ENCODE peak calls at places on chromosomes 12 and 14, in five cellular contexts. F is body of pancreas, O is activated B cell treated with CpG ODN at 0.5 μM for 24 hours, Y is endothelial cell, E is GM20000. G is an unnamed sample.

GRCh38 chr14:40855343-40855742 is 751.3 kb upstream of the LRFN5 start:
- DNase-seq in F (no peak), O (no peak), Y (no peak), E (no peak), G (no peak)

GRCh38 chr12:111174283-111175108 is 194.4 kb downstream of the PHETA1 start:
- DNase-seq in F (no peak), O (no peak), Y (no peak), E (peak), G (no peak)

GRCh38 chr12:452667-453210 is 7.0 kb upstream of the B4GALNT3 start:
- DNase-seq in F (peak), O (no peak), Y (no peak), E (peak), G (no peak)

GRCh38 chr12:39846971-39847661 is 227.5 kb upstream of the ABCD2 start:
- DNase-seq in F (no peak), O (no peak), Y (no peak), E (no peak), G (no peak)

GRCh38 chr12:70556179-70556869 is 80.9 kb downstream of the PTPRB start:
- DNase-seq in F (no peak), O (no peak), Y (no peak), E (no peak), G (no peak)

GRCh38 chr14:32939254-32940065 is 781 bp downstream of the NPAS3 start:
- DNase-seq in F (peak), O (peak), Y (peak), E (peak), G (peak)

GRCh38 chr12:130026608-130027176 is 122.9 kb upstream of the TMEM132D start:
- DNase-seq in F (peak), O (no peak), Y (no peak), E (peak), G (peak)

GRCh38 chr12:104737682-104738370 is 220.3 kb downstream of the SLC41A2 start:
- DNase-seq in F (no peak), O (no peak), Y (no peak), E (no peak), G (no peak)

GRCh38 chr12:112855375-112855774 is 51.4 kb upstream of the OAS1 start:
- DNase-seq in F (no peak), O (no peak), Y (no peak), E (peak), G (no peak)

GRCh38 chr14:73097421-73097820 is 38.9 kb upstream of the PSEN1 start:
- DNase-seq in F (no peak), O (no peak), Y (no peak), E (no peak), G (no peak)

GRCh38 chr14:89469210-89470198 is 52.5 kb upstream of the FOXN3 start:
- DNase-seq in F (no peak), O (no peak), Y (no peak), E (no peak), G (no peak)

GRCh38 chr14:38366374-38366773 is 110.5 kb upstream of the CLEC14A start:
- DNase-seq in F (no peak), O (no peak), Y (no peak), E (no peak), G (no peak)

GRCh38 chr12:126950266-126950665 is 1316.7 kb upstream of the TMEM132C start:
- DNase-seq in F (no peak), O (no peak), Y (no peak), E (no peak), G (no peak)

GRCh38 chr12:132393245-132393795 is 63.9 kb upstream of the GALNT9 start:
- DNase-seq in F (no peak), O (no peak), Y (no peak), E (no peak), G (no peak)

GRCh38 chr14:32657081-32657480 is 281.6 kb upstream of the NPAS3 start:
- DNase-seq in F (no peak), O (no peak), Y (no peak), E (no peak), G (no peak)

GRCh38 chr12:65892905-65893304 is 68.6 kb downstream of the HMGA2 start:
- DNase-seq in F (no peak), O (no peak), Y (no peak), E (peak), G (no peak)

GRCh38 chr12:79073506-79073905 is 208.9 kb downstream of the SYT1 start:
- DNase-seq in F (no peak), O (no peak), Y (no peak), E (no peak), G (no peak)
- TF ChIP-seq CTCF in F (no peak), O (no peak), Y (no peak), E (no peak), G (no peak)

GRCh38 chr14:36069535-36069900 is 107.0 kb downstream of the PTCSC3 start:
- DNase-seq in F (peak), O (no peak), Y (peak), E (peak), G (no peak)
- TF ChIP-seq CTCF in F (peak), O (no peak), Y (peak), E (peak), G (peak)

GRCh38 chr12:32679091-32679909 is at the start of gene DNM1L:
- DNase-seq in F (peak), O (peak), Y (peak), E (peak), G (peak)
- TF ChIP-seq CTCF in F (no peak), O (no peak), Y (no peak), E (no peak), G (no peak)

GRCh38 chr14:70585221-70585620 is 15.2 kb downstream of the MED6 start:
- DNase-seq in F (no peak), O (no peak), Y (no peak), E (peak), G (no peak)
- TF ChIP-seq CTCF in F (no peak), O (no peak), Y (no peak), E (no peak), G (no peak)

DNA sequence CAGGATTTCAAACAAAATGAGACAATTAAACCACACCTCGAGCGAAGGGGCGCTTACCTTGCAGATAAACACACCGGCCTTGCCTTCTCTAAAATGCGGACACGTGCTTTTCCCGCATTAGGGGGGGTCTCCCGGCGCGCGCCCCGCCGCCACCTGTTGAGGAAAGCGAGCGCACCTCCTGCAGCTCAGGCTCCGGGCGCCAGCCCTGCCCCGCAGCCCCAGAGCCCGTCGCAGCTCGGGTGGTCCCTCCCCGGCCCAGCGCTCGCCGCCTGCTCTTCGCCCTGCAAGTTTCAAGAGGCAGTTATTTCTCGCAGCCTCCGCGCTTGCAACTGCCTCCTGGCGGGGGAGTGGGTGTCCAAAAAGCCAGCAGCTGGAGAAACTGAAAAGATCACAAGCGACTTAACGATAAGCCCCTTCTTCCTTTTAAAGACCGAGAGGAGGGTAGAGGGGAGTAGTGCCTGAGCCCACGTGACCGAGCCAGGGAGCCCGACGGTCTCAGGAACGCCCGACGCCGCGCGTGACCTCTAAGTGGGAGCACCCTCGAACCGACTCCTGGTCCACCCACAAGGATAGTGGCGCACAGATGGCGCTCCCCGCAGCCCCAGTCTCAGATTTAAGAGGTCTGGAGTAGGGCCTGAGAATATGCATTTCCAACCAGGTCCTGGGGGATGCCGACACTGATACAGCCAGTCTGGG is at the start of gene ESR2:
- DNase-seq in F (peak), O (peak), Y (peak), E (peak), G (peak)
- TF ChIP-seq CTCF in F (no peak), O (no peak), Y (no peak), E (peak), G (no peak)